ENCODE peak calls at places on chromosome 10, in eight cellular contexts. B, D, Z, F, T, P, N and Y are unnamed samples.

GRCh38 chr10:124971276-124971675 is 29.4 kb downstream of the ZRANB1 start:
- DNase-seq in B (no peak), D (no peak), Z (no peak), F (no peak), T (no peak), P (no peak), N (peak), Y (no peak)

GRCh38 chr10:121941532-121941931 is 13.7 kb upstream of the ATE1 start:
- DNase-seq in B (no peak), D (no peak), Z (no peak), F (no peak), T (no peak), P (no peak), N (no peak), Y (no peak)

GRCh38 chr10:34124522-34125035 is 690.5 kb downstream of the PARD3 start:
- DNase-seq in B (no peak), D (no peak), Z (no peak), F (peak), T (no peak), P (no peak), N (no peak), Y (no peak)

GRCh38 chr10:26479766-26480492 is 41.8 kb downstream of the APBB1IP start:
- DNase-seq in B (no peak), D (no peak), Z (no peak), F (no peak), T (peak), P (no peak), N (no peak), Y (peak)

GRCh38 chr10:42930516-42931205 is 146.2 kb upstream of the RET start:
- DNase-seq in B (no peak), D (no peak), Z (no peak), F (no peak), T (no peak), P (no peak), N (no peak), Y (no peak)

GRCh38 chr10:31708513-31708912 is 220.1 kb downstream of the ARHGAP12 start:
- DNase-seq in B (no peak), D (no peak), Z (no peak), F (no peak), T (no peak), P (no peak), N (no peak), Y (no peak)

GRCh38 chr10:50398383-50398782 is 147.1 kb upstream of the ASAH2 start:
- DNase-seq in B (no peak), D (no peak), Z (no peak), F (no peak), T (no peak), P (no peak), N (no peak), Y (no peak)

GRCh38 chr10:3783721-3784432 is 1.1 kb downstream of the KLF6 start:
- DNase-seq in B (no peak), D (no peak), Z (peak), F (peak), T (peak), P (no peak), N (peak), Y (peak)

GRCh38 chr10:43452356-43452914 is 15.5 kb downstream of the ZNF487 start:
- DNase-seq in B (no peak), D (no peak), Z (no peak), F (no peak), T (no peak), P (no peak), N (no peak), Y (no peak)

GRCh38 chr10:78516741-78517140 is 483.1 kb downstream of the RPS24 start:
- DNase-seq in B (no peak), D (no peak), Z (no peak), F (no peak), T (no peak), P (no peak), N (no peak), Y (no peak)

GRCh38 chr10:88851706-88852105 is at the start of gene ANKRD22:
- DNase-seq in B (no peak), D (no peak), Z (no peak), F (peak), T (no peak), P (no peak), N (no peak), Y (peak)

GRCh38 chr10:96271017-96271815 is at the start of gene BLNK:
- DNase-seq in B (no peak), D (peak), Z (no peak), F (no peak), T (no peak), P (no peak), N (no peak), Y (peak)

GRCh38 chr10:122206471-122207065 is 64.5 kb upstream of the BTBD16 start:
- DNase-seq in B (no peak), D (no peak), Z (no peak), F (peak), T (no peak), P (no peak), N (no peak), Y (no peak)

GRCh38 chr10:77160679-77161078 is 476.9 kb downstream of the KCNMA1 start:
- DNase-seq in B (no peak), D (no peak), Z (no peak), F (peak), T (no peak), P (no peak), N (no peak), Y (no peak)

GRCh38 chr10:51369903-51370302 is 295.6 kb downstream of the PRKG1 start:
- DNase-seq in B (no peak), D (no peak), Z (no peak), F (peak), T (no peak), P (no peak), N (no peak), Y (no peak)

GRCh38 chr10:17226891-17227303 is 1.1 kb upstream of the VIM start:
- DNase-seq in B (no peak), D (no peak), Z (no peak), F (no peak), T (no peak), P (no peak), N (peak), Y (no peak)

GRCh38 chr10:71260622-71261325 is 48.4 kb downstream of the UNC5B start:
- DNase-seq in B (no peak), D (peak), Z (no peak), F (peak), T (no peak), P (no peak), N (no peak), Y (no peak)

GRCh38 chr10:93498196-93498595 is 1.8 kb downstream of the CEP55 start:
- DNase-seq in B (no peak), D (no peak), Z (no peak), F (no peak), T (no peak), P (no peak), N (no peak), Y (no peak)

GRCh38 chr10:108187396-108188012 is 1023.0 kb upstream of the SORCS1 start:
- DNase-seq in B (no peak), D (no peak), Z (no peak), F (no peak), T (no peak), P (no peak), N (no peak), Y (no peak)